ENCODE peak calls at places on chromosomes 5 and 9, in nine cellular contexts. S, E, L, I, T, Y, A, C and X are unnamed samples.

GRCh38 chr9:77810637-77811119 is 162.6 kb upstream of the GNA14 start:
- DNase-seq in I (no peak), S (no peak), T (no peak), L (no peak), Y (no peak), E (no peak), A (no peak), C (no peak), X (no peak)

GRCh38 chr5:77839691-77840090 is 63.6 kb upstream of the TBCA start:
- DNase-seq in A (no peak), L (no peak), C (no peak), Y (no peak), E (no peak), T (no peak), S (no peak), I (no peak), X (no peak)

GRCh38 chr5:21219255-21219654 is 1231.3 kb upstream of the CDH18 start:
- DNase-seq in A (no peak), S (no peak), Y (no peak), T (no peak), E (no peak), L (no peak), C (no peak), I (peak; percentile 46), X (no peak)

GRCh38 chr5:119344231-119344630 is 11.6 kb upstream of the TNFAIP8 start:
- DNase-seq in A (no peak), I (no peak), L (no peak), C (no peak), S (no peak), Y (no peak), E (no peak), T (no peak), X (no peak)

GRCh38 chr5:143037071-143037470 is 266.9 kb downstream of the ARHGAP26 start:
- DNase-seq in L (peak; percentile 88), I (no peak), T (no peak), C (no peak), A (no peak), S (no peak), Y (peak; percentile 72), E (no peak), X (no peak)

GRCh38 chr9:3508531-3509374 is 17.0 kb downstream of the RFX3 start:
- DNase-seq in I (no peak), Y (no peak), S (no peak), C (no peak), T (no peak), L (no peak), E (no peak), A (peak; percentile 55), X (no peak)

GRCh38 chr9:93940951-93941350 is 14.2 kb downstream of the BARX1 start:
- DNase-seq in C (no peak), I (no peak), S (no peak), L (no peak), T (no peak), Y (no peak), A (no peak), E (no peak), X (no peak)

GRCh38 chr9:6218099-6218502 is 2.5 kb downstream of the IL33 start:
- DNase-seq in S (no peak), T (no peak), C (no peak), Y (peak; percentile 33), E (no peak), A (peak; percentile 53), I (peak; percentile 10), L (no peak), X (no peak)

GRCh38 chr5:77163453-77163852 is 47.0 kb upstream of the PDE8B start:
- DNase-seq in I (no peak), T (no peak), A (no peak), L (no peak), S (no peak), C (no peak), Y (no peak), E (no peak), X (no peak)

GRCh38 chr5:94906750-94907149 is 288.3 kb downstream of the SLF1 start:
- DNase-seq in E (no peak), Y (no peak), I (no peak), C (no peak), T (no peak), A (no peak), L (no peak), S (no peak), X (no peak)

GRCh38 chr9:95516221-95516735 is 493 bp downstream of the PTCH1 start:
- DNase-seq in E (no peak), A (no peak), I (no peak), T (no peak), C (no peak), S (peak; percentile 29), L (no peak), Y (peak; percentile 55), X (no peak)

GRCh38 chr9:128636024-128636390 is 20.6 kb downstream of the DYNC2I2 start:
- DNase-seq in L (peak; percentile 90), S (peak; percentile 75), Y (peak; percentile 80), C (peak; percentile 68), A (no peak), T (no peak), E (peak; percentile 84), I (peak; percentile 90), X (no peak)

GRCh38 chr9:116101516-116101915 is 52.1 kb upstream of the PAPPA start:
- DNase-seq in Y (no peak), C (no peak), S (no peak), E (no peak), A (peak; percentile 91), T (no peak), L (no peak), I (peak; percentile 80), X (no peak)

GRCh38 chr9:133633681-133633990 is 2.5 kb upstream of the DBH start:
- DNase-seq in E (no peak), T (no peak), C (no peak), S (no peak), A (no peak), Y (no peak), L (no peak), I (no peak), X (no peak)

GRCh38 chr5:129438322-129438721 is 21.8 kb upstream of the ADAMTS19 start:
- DNase-seq in E (no peak), T (no peak), Y (peak; percentile 4), L (no peak), A (no peak), I (no peak), S (no peak), C (no peak), X (no peak)

GRCh38 chr5:158139161-158139560 is 280.2 kb upstream of the CLINT1 start:
- DNase-seq in L (no peak), A (peak; percentile 27), S (no peak), I (peak; percentile 24), Y (no peak), E (no peak), C (no peak), T (no peak), X (no peak)

GRCh38 chr9:131395027-131395744 is 1.3 kb downstream of the PRRC2B start:
- DNase-seq in I (peak; percentile 72), L (peak; percentile 82), T (peak; percentile 71), C (no peak), Y (peak; percentile 81), A (no peak), E (peak; percentile 65), S (peak; percentile 60), X (no peak)

GRCh38 chr5:142661143-142661542 is 24.7 kb downstream of the FGF1 start:
- DNase-seq in E (no peak), T (no peak), A (no peak), S (no peak), Y (no peak), L (no peak), C (no peak), I (no peak), X (no peak)

GRCh38 chr5:61347088-61347487 is 15.0 kb downstream of the ZSWIM6 start:
- DNase-seq in C (no peak), L (no peak), T (no peak), E (no peak), I (no peak), Y (no peak), A (no peak), S (no peak), X (no peak)

GRCh38 chr5:172452398-172453205 is 1.7 kb downstream of the SH3PXD2B start:
- DNase-seq in A (peak; percentile 68), I (peak; percentile 48), T (no peak), S (no peak), C (peak; percentile 30), E (no peak), Y (no peak), L (peak; percentile 70), X (no peak)

GRCh38 chr5:172451771-172452197 is 2.5 kb downstream of the SH3PXD2B start:
- DNase-seq in A (peak; percentile 86), E (no peak), I (peak; percentile 75), C (no peak), Y (peak; percentile 32), S (no peak), L (peak; percentile 62), T (no peak), X (no peak)

GRCh38 chr5:172454355-172455086 is at the start of gene SH3PXD2B:
- DNase-seq in C (peak; percentile 85), T (peak; percentile 65), I (peak; percentile 72), E (peak; percentile 79), S (peak; percentile 79), L (peak; percentile 91), A (peak; percentile 77), Y (peak; percentile 86), X (no peak)

GRCh38 chr5:172453986-172454354 is 355 bp downstream of the SH3PXD2B start:
- DNase-seq in I (no peak), L (peak; percentile 84), A (peak; percentile 51), T (no peak), S (peak; percentile 70), Y (peak; percentile 74), C (peak; percentile 36), E (peak; percentile 59), X (no peak)

GRCh38 chr5:172453206-172453985 is 929 bp downstream of the SH3PXD2B start:
- DNase-seq in S (peak; percentile 66), E (no peak), A (peak; percentile 73), Y (peak; percentile 84), T (no peak), I (peak; percentile 68), C (peak; percentile 75), L (peak; percentile 89), X (no peak)
- TF ChIP-seq CTCF in S (no peak), E (peak; percentile 10), A (peak; percentile 54), Y (peak; percentile 53), T (no peak), I (peak; percentile 75), C (peak; percentile 64), L (peak; percentile 79), X (peak; percentile 81)

GRCh38 chr5:180491496-180491895 is 2.7 kb upstream of the CNOT6 start:
- DNase-seq in I (no peak), L (peak; percentile 78), A (no peak), C (no peak), T (no peak), Y (peak; percentile 53), E (peak; percentile 23), S (no peak), X (no peak)
- TF ChIP-seq CTCF in I (no peak), L (peak; percentile 53), A (no peak), C (no peak), T (no peak), Y (peak; percentile 58), E (no peak), S (no peak), X (no peak)

GRCh38 chr5:38783011-38783551 is 62.7 kb upstream of the OSMR start:
- DNase-seq in Y (no peak), A (peak; percentile 100), S (no peak), I (peak; percentile 38), C (no peak), L (no peak), T (no peak), E (no peak), X (peak; percentile 83)
- TF ChIP-seq CTCF in Y (no peak), A (no peak), S (no peak), I (no peak), C (no peak), L (no peak), T (no peak), E (no peak), X (peak; percentile 37)

GRCh38 chr5:134374234-134374633 is 2.9 kb downstream of the UBE2B start:
- DNase-seq in E (no peak), I (no peak), S (no peak), Y (no peak), L (no peak), C (no peak), A (no peak), T (no peak), X (no peak)
- TF ChIP-seq CTCF in E (no peak), I (no peak), S (no peak), Y (peak; percentile 32), L (peak; percentile 44), C (no peak), A (no peak), T (no peak), X (no peak)